ENCODE peak calls at places on chromosome 15, in ten cellular contexts. One of them, this sample, is unnamed.

GRCh38 chr15:29046946-29047345 is 161.2 kb downstream of the APBA2 start:
- DNase-seq in gastrocnemius medialis: no peak
- DNase-seq in MM.1S: no peak
- DNase-seq in OCI-LY7: no peak
- DNase-seq in prostate gland: no peak
- DNase-seq in Peyer's patch: no peak
- DNase-seq in cardiac muscle cell: no peak
- DNase-seq in A549: no peak
- DNase-seq in mammary epithelial cell: no peak
- DNase-seq in astrocyte: no peak
- DNase-seq in this sample: no peak

GRCh38 chr15:63503739-63504246 is 600 bp upstream of the USP3 start:
- DNase-seq in gastrocnemius medialis: peak
- DNase-seq in MM.1S: peak
- DNase-seq in OCI-LY7: peak
- DNase-seq in prostate gland: peak
- DNase-seq in Peyer's patch: no peak
- DNase-seq in cardiac muscle cell: peak
- DNase-seq in A549: peak
- DNase-seq in mammary epithelial cell: peak
- DNase-seq in astrocyte: peak
- DNase-seq in this sample: no peak

GRCh38 chr15:33994005-33994615 is 25.8 kb downstream of the CHRM5 start:
- DNase-seq in gastrocnemius medialis: no peak
- DNase-seq in MM.1S: no peak
- DNase-seq in OCI-LY7: peak
- DNase-seq in prostate gland: no peak
- DNase-seq in Peyer's patch: no peak
- DNase-seq in cardiac muscle cell: peak
- DNase-seq in A549: no peak
- DNase-seq in mammary epithelial cell: peak
- DNase-seq in astrocyte: peak
- DNase-seq in this sample: no peak

GRCh38 chr15:64045774-64046346 is 425 bp downstream of the DAPK2 start:
- DNase-seq in gastrocnemius medialis: no peak
- DNase-seq in MM.1S: no peak
- DNase-seq in OCI-LY7: no peak
- DNase-seq in prostate gland: no peak
- DNase-seq in Peyer's patch: peak
- DNase-seq in cardiac muscle cell: no peak
- DNase-seq in A549: peak
- DNase-seq in mammary epithelial cell: no peak
- DNase-seq in astrocyte: no peak
- DNase-seq in this sample: no peak

GRCh38 chr15:48856947-48857346 is 21.0 kb upstream of the EID1 start:
- DNase-seq in gastrocnemius medialis: no peak
- DNase-seq in MM.1S: no peak
- DNase-seq in OCI-LY7: no peak
- DNase-seq in prostate gland: no peak
- DNase-seq in Peyer's patch: no peak
- DNase-seq in cardiac muscle cell: peak
- DNase-seq in A549: no peak
- DNase-seq in mammary epithelial cell: no peak
- DNase-seq in astrocyte: peak
- DNase-seq in this sample: no peak

GRCh38 chr15:82944038-82944437 is 8.5 kb downstream of the HOMER2 start:
- DNase-seq in gastrocnemius medialis: no peak
- DNase-seq in MM.1S: no peak
- DNase-seq in OCI-LY7: no peak
- DNase-seq in prostate gland: no peak
- DNase-seq in Peyer's patch: no peak
- DNase-seq in cardiac muscle cell: no peak
- DNase-seq in A549: no peak
- DNase-seq in mammary epithelial cell: no peak
- DNase-seq in astrocyte: no peak
- DNase-seq in this sample: no peak

GRCh38 chr15:62524848-62525247 is 359.8 kb upstream of the C2CD4B start:
- DNase-seq in gastrocnemius medialis: no peak
- DNase-seq in MM.1S: no peak
- DNase-seq in OCI-LY7: no peak
- DNase-seq in prostate gland: no peak
- DNase-seq in Peyer's patch: no peak
- DNase-seq in cardiac muscle cell: no peak
- DNase-seq in A549: no peak
- DNase-seq in mammary epithelial cell: peak
- DNase-seq in astrocyte: no peak
- DNase-seq in this sample: no peak

GRCh38 chr15:80404719-80405553 is 754 bp downstream of the ARNT2 start:
- DNase-seq in gastrocnemius medialis: no peak
- DNase-seq in MM.1S: no peak
- DNase-seq in OCI-LY7: no peak
- DNase-seq in prostate gland: no peak
- DNase-seq in Peyer's patch: no peak
- DNase-seq in cardiac muscle cell: peak
- DNase-seq in A549: peak
- DNase-seq in mammary epithelial cell: no peak
- DNase-seq in astrocyte: no peak
- DNase-seq in this sample: peak

GRCh38 chr15:29569533-29570092 is 252.7 kb downstream of the TJP1 start:
- DNase-seq in gastrocnemius medialis: no peak
- DNase-seq in MM.1S: no peak
- DNase-seq in OCI-LY7: no peak
- DNase-seq in prostate gland: no peak
- DNase-seq in Peyer's patch: no peak
- DNase-seq in cardiac muscle cell: peak
- DNase-seq in A549: no peak
- DNase-seq in mammary epithelial cell: no peak
- DNase-seq in astrocyte: no peak
- DNase-seq in this sample: no peak

GRCh38 chr15:38129531-38130199 is 123.0 kb upstream of the SPRED1 start:
- DNase-seq in gastrocnemius medialis: peak
- DNase-seq in MM.1S: peak
- DNase-seq in OCI-LY7: peak
- DNase-seq in prostate gland: no peak
- DNase-seq in Peyer's patch: no peak
- DNase-seq in cardiac muscle cell: no peak
- DNase-seq in A549: no peak
- DNase-seq in mammary epithelial cell: peak
- DNase-seq in astrocyte: peak
- DNase-seq in this sample: peak

GRCh38 chr15:71050461-71050860 is 64.8 kb upstream of the THSD4 start:
- DNase-seq in gastrocnemius medialis: no peak
- DNase-seq in MM.1S: no peak
- DNase-seq in OCI-LY7: no peak
- DNase-seq in prostate gland: no peak
- DNase-seq in Peyer's patch: no peak
- DNase-seq in cardiac muscle cell: no peak
- DNase-seq in A549: no peak
- DNase-seq in mammary epithelial cell: peak
- DNase-seq in astrocyte: no peak
- DNase-seq in this sample: no peak

GRCh38 chr15:98891301-98891700 is 116.3 kb downstream of the PGPEP1L start:
- DNase-seq in gastrocnemius medialis: no peak
- DNase-seq in MM.1S: no peak
- DNase-seq in OCI-LY7: no peak
- DNase-seq in prostate gland: no peak
- DNase-seq in Peyer's patch: no peak
- DNase-seq in cardiac muscle cell: no peak
- DNase-seq in A549: no peak
- DNase-seq in mammary epithelial cell: no peak
- DNase-seq in astrocyte: no peak
- DNase-seq in this sample: no peak

GRCh38 chr15:98896802-98897732 is 110.5 kb downstream of the PGPEP1L start:
- DNase-seq in gastrocnemius medialis: no peak
- DNase-seq in MM.1S: no peak
- DNase-seq in OCI-LY7: no peak
- DNase-seq in prostate gland: peak
- DNase-seq in Peyer's patch: no peak
- DNase-seq in cardiac muscle cell: no peak
- DNase-seq in A549: peak
- DNase-seq in mammary epithelial cell: peak
- DNase-seq in astrocyte: peak
- DNase-seq in this sample: no peak

GRCh38 chr15:98896002-98896721 is 111.4 kb downstream of the PGPEP1L start:
- DNase-seq in gastrocnemius medialis: no peak
- DNase-seq in MM.1S: no peak
- DNase-seq in OCI-LY7: no peak
- DNase-seq in prostate gland: no peak
- DNase-seq in Peyer's patch: no peak
- DNase-seq in cardiac muscle cell: no peak
- DNase-seq in A549: peak
- DNase-seq in mammary epithelial cell: peak
- DNase-seq in astrocyte: peak
- DNase-seq in this sample: no peak

GRCh38 chr15:98893407-98893806 is 114.2 kb downstream of the PGPEP1L start:
- DNase-seq in gastrocnemius medialis: no peak
- DNase-seq in MM.1S: no peak
- DNase-seq in OCI-LY7: no peak
- DNase-seq in prostate gland: no peak
- DNase-seq in Peyer's patch: no peak
- DNase-seq in cardiac muscle cell: no peak
- DNase-seq in A549: no peak
- DNase-seq in mammary epithelial cell: no peak
- DNase-seq in astrocyte: peak
- DNase-seq in this sample: no peak

DNA sequence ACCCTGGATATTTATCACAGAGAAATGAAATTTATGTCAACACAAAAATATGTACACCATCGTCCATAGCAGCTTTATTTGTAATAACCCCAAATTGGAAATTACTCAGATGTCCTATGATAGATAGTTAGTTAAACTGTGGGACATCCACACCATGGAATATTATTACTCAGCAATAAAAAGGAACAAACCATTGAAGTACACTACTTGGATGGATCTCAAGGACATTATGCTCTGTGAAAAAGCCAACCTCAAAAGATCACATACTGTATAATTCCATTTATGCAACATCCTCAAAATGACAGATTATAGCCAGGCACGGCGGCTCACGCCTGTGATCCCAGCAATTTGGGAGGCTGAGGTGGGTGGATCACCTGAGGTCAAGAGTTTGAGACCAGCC is 113.3 kb downstream of the PGPEP1L start:
- DNase-seq in gastrocnemius medialis: no peak
- DNase-seq in MM.1S: no peak
- DNase-seq in OCI-LY7: no peak
- DNase-seq in prostate gland: no peak
- DNase-seq in Peyer's patch: no peak
- DNase-seq in cardiac muscle cell: no peak
- DNase-seq in A549: no peak
- DNase-seq in mammary epithelial cell: no peak
- DNase-seq in astrocyte: no peak
- DNase-seq in this sample: no peak
- H3K27ac ChIP-seq in gastrocnemius medialis: no peak
- H3K27ac ChIP-seq in MM.1S: no peak
- H3K27ac ChIP-seq in OCI-LY7: no peak
- H3K27ac ChIP-seq in prostate gland: no peak
- H3K27ac ChIP-seq in Peyer's patch: no peak
- H3K27ac ChIP-seq in cardiac muscle cell: no peak
- H3K27ac ChIP-seq in A549: peak
- H3K27ac ChIP-seq in mammary epithelial cell: no peak
- H3K27ac ChIP-seq in astrocyte: peak
- H3K27ac ChIP-seq in this sample: peak

GRCh38 chr15:58919232-58919631 is 14.2 kb downstream of the SLTM start:
- DNase-seq in gastrocnemius medialis: no peak
- DNase-seq in MM.1S: no peak
- DNase-seq in OCI-LY7: no peak
- DNase-seq in prostate gland: no peak
- DNase-seq in Peyer's patch: no peak
- DNase-seq in cardiac muscle cell: no peak
- DNase-seq in A549: no peak
- DNase-seq in mammary epithelial cell: no peak
- DNase-seq in astrocyte: no peak
- DNase-seq in this sample: no peak
- H3K4me3 ChIP-seq in gastrocnemius medialis: no peak
- H3K4me3 ChIP-seq in MM.1S: no peak
- H3K4me3 ChIP-seq in OCI-LY7: no peak
- H3K4me3 ChIP-seq in prostate gland: no peak
- H3K4me3 ChIP-seq in Peyer's patch: no peak
- H3K4me3 ChIP-seq in cardiac muscle cell: no peak
- H3K4me3 ChIP-seq in A549: no peak
- H3K4me3 ChIP-seq in mammary epithelial cell: no peak
- H3K4me3 ChIP-seq in astrocyte: no peak
- H3K4me3 ChIP-seq in this sample: no peak

GRCh38 chr15:91261345-91261744 is 161.3 kb downstream of the SV2B start:
- DNase-seq in gastrocnemius medialis: no peak
- DNase-seq in MM.1S: no peak
- DNase-seq in OCI-LY7: no peak
- DNase-seq in prostate gland: no peak
- DNase-seq in Peyer's patch: no peak
- DNase-seq in cardiac muscle cell: no peak
- DNase-seq in A549: no peak
- DNase-seq in mammary epithelial cell: no peak
- DNase-seq in astrocyte: no peak
- DNase-seq in this sample: no peak

GRCh38 chr15:91263632-91264477 is 163.8 kb downstream of the SV2B start:
- DNase-seq in gastrocnemius medialis: peak
- DNase-seq in MM.1S: no peak
- DNase-seq in OCI-LY7: no peak
- DNase-seq in prostate gland: peak
- DNase-seq in Peyer's patch: no peak
- DNase-seq in cardiac muscle cell: no peak
- DNase-seq in A549: no peak
- DNase-seq in mammary epithelial cell: peak
- DNase-seq in astrocyte: peak
- DNase-seq in this sample: peak

GRCh38 chr15:91265431-91265940 is 165.4 kb downstream of the SV2B start:
- DNase-seq in gastrocnemius medialis: no peak
- DNase-seq in MM.1S: no peak
- DNase-seq in OCI-LY7: no peak
- DNase-seq in prostate gland: no peak
- DNase-seq in Peyer's patch: no peak
- DNase-seq in cardiac muscle cell: no peak
- DNase-seq in A549: no peak
- DNase-seq in mammary epithelial cell: no peak
- DNase-seq in astrocyte: no peak
- DNase-seq in this sample: no peak

GRCh38 chr15:91268510-91268909 is 168.5 kb downstream of the SV2B start:
- DNase-seq in gastrocnemius medialis: no peak
- DNase-seq in MM.1S: peak
- DNase-seq in OCI-LY7: peak
- DNase-seq in prostate gland: no peak
- DNase-seq in Peyer's patch: no peak
- DNase-seq in cardiac muscle cell: no peak
- DNase-seq in A549: peak
- DNase-seq in mammary epithelial cell: no peak
- DNase-seq in astrocyte: no peak
- DNase-seq in this sample: no peak

GRCh38 chr15:91264651-91265351 is 164.7 kb downstream of the SV2B start:
- DNase-seq in gastrocnemius medialis: no peak
- DNase-seq in MM.1S: no peak
- DNase-seq in OCI-LY7: no peak
- DNase-seq in prostate gland: no peak
- DNase-seq in Peyer's patch: no peak
- DNase-seq in cardiac muscle cell: no peak
- DNase-seq in A549: no peak
- DNase-seq in mammary epithelial cell: no peak
- DNase-seq in astrocyte: no peak
- DNase-seq in this sample: no peak
- H3K27ac ChIP-seq in gastrocnemius medialis: peak
- H3K27ac ChIP-seq in MM.1S: no peak
- H3K27ac ChIP-seq in OCI-LY7: no peak
- H3K27ac ChIP-seq in prostate gland: peak
- H3K27ac ChIP-seq in Peyer's patch: no peak
- H3K27ac ChIP-seq in cardiac muscle cell: no peak
- H3K27ac ChIP-seq in A549: no peak
- H3K27ac ChIP-seq in mammary epithelial cell: no peak
- H3K27ac ChIP-seq in astrocyte: no peak
- H3K27ac ChIP-seq in this sample: peak

GRCh38 chr15:69305933-69306568 is 7.3 kb downstream of the PAQR5 start:
- DNase-seq in gastrocnemius medialis: no peak
- DNase-seq in MM.1S: no peak
- DNase-seq in OCI-LY7: no peak
- DNase-seq in prostate gland: no peak
- DNase-seq in Peyer's patch: no peak
- DNase-seq in cardiac muscle cell: no peak
- DNase-seq in A549: peak
- DNase-seq in mammary epithelial cell: no peak
- DNase-seq in astrocyte: peak
- DNase-seq in this sample: no peak
- H3K4me3 ChIP-seq in gastrocnemius medialis: no peak
- H3K4me3 ChIP-seq in MM.1S: no peak
- H3K4me3 ChIP-seq in OCI-LY7: no peak
- H3K4me3 ChIP-seq in prostate gland: no peak
- H3K4me3 ChIP-seq in Peyer's patch: no peak
- H3K4me3 ChIP-seq in cardiac muscle cell: no peak
- H3K4me3 ChIP-seq in A549: peak
- H3K4me3 ChIP-seq in mammary epithelial cell: no peak
- H3K4me3 ChIP-seq in astrocyte: no peak
- H3K4me3 ChIP-seq in this sample: no peak

This sample was measured in tibial artery.